ENCODE peak calls at places on chromosomes 4 and X, in nine cellular contexts. One of them, this sample, is unnamed.

GRCh38 chr4:120923201-120923522 is 636 bp upstream of the PRDM5 start:
- DNase-seq in dermis microvascular lymphatic vessel endothelial cell: no peak
- DNase-seq in ovary: no peak
- DNase-seq in AG08395: no peak
- DNase-seq in CD4-positive, alpha-beta T cell: no peak
- DNase-seq in astrocyte of the hippocampus: no peak
- DNase-seq in Peyer's patch: no peak
- DNase-seq in OCI-LY7: no peak
- DNase-seq in lower leg skin: no peak
- DNase-seq in this sample: no peak

GRCh38 chr4:6280365-6280996 is 10.8 kb downstream of the WFS1 start:
- DNase-seq in dermis microvascular lymphatic vessel endothelial cell: no peak
- DNase-seq in ovary: peak
- DNase-seq in AG08395: no peak
- DNase-seq in CD4-positive, alpha-beta T cell: no peak
- DNase-seq in astrocyte of the hippocampus: no peak
- DNase-seq in Peyer's patch: no peak
- DNase-seq in OCI-LY7: no peak
- DNase-seq in lower leg skin: peak
- DNase-seq in this sample: no peak

GRCh38 chr4:114393295-114394038 is 205.1 kb upstream of the UGT8 start:
- DNase-seq in dermis microvascular lymphatic vessel endothelial cell: no peak
- DNase-seq in ovary: no peak
- DNase-seq in AG08395: no peak
- DNase-seq in CD4-positive, alpha-beta T cell: no peak
- DNase-seq in astrocyte of the hippocampus: peak
- DNase-seq in Peyer's patch: no peak
- DNase-seq in OCI-LY7: no peak
- DNase-seq in lower leg skin: no peak
- DNase-seq in this sample: no peak

GRCh38 chrX:69093960-69094935 is 71.0 kb downstream of the PJA1 start:
- DNase-seq in dermis microvascular lymphatic vessel endothelial cell: peak
- DNase-seq in ovary: no peak
- DNase-seq in AG08395: peak
- DNase-seq in CD4-positive, alpha-beta T cell: no peak
- DNase-seq in astrocyte of the hippocampus: peak
- DNase-seq in Peyer's patch: no peak
- DNase-seq in OCI-LY7: peak
- DNase-seq in lower leg skin: peak
- DNase-seq in this sample: peak

GRCh38 chr4:112938461-112939058 is 110.9 kb upstream of the ANK2 start:
- DNase-seq in dermis microvascular lymphatic vessel endothelial cell: peak
- DNase-seq in ovary: no peak
- DNase-seq in AG08395: peak
- DNase-seq in CD4-positive, alpha-beta T cell: no peak
- DNase-seq in astrocyte of the hippocampus: peak
- DNase-seq in Peyer's patch: no peak
- DNase-seq in OCI-LY7: peak
- DNase-seq in lower leg skin: no peak
- DNase-seq in this sample: no peak

GRCh38 chrX:133415276-133416105 is at the start of gene GPC4:
- DNase-seq in dermis microvascular lymphatic vessel endothelial cell: no peak
- DNase-seq in ovary: peak
- DNase-seq in AG08395: peak
- DNase-seq in CD4-positive, alpha-beta T cell: no peak
- DNase-seq in astrocyte of the hippocampus: peak
- DNase-seq in Peyer's patch: peak
- DNase-seq in OCI-LY7: no peak
- DNase-seq in lower leg skin: peak
- DNase-seq in this sample: peak

GRCh38 chr4:145909331-145909730 is 29.3 kb downstream of the ZNF827 start:
- DNase-seq in dermis microvascular lymphatic vessel endothelial cell: no peak
- DNase-seq in ovary: peak
- DNase-seq in AG08395: no peak
- DNase-seq in CD4-positive, alpha-beta T cell: no peak
- DNase-seq in astrocyte of the hippocampus: no peak
- DNase-seq in Peyer's patch: peak
- DNase-seq in OCI-LY7: peak
- DNase-seq in lower leg skin: peak
- DNase-seq in this sample: no peak

GRCh38 chrX:155864655-155865054 is 16.5 kb upstream of the VAMP7 start:
- DNase-seq in dermis microvascular lymphatic vessel endothelial cell: peak
- DNase-seq in ovary: no peak
- DNase-seq in AG08395: no peak
- DNase-seq in CD4-positive, alpha-beta T cell: no peak
- DNase-seq in astrocyte of the hippocampus: no peak
- DNase-seq in Peyer's patch: no peak
- DNase-seq in OCI-LY7: no peak
- DNase-seq in lower leg skin: no peak
- DNase-seq in this sample: no peak

GRCh38 chrX:47483310-47484268 is 567 bp upstream of the ZNF41 start:
- DNase-seq in dermis microvascular lymphatic vessel endothelial cell: peak
- DNase-seq in ovary: peak
- DNase-seq in AG08395: peak
- DNase-seq in CD4-positive, alpha-beta T cell: no peak
- DNase-seq in astrocyte of the hippocampus: peak
- DNase-seq in Peyer's patch: peak
- DNase-seq in OCI-LY7: no peak
- DNase-seq in lower leg skin: no peak
- DNase-seq in this sample: peak

GRCh38 chr4:182068920-182069319 is 174.3 kb upstream of the TENM3 start:
- DNase-seq in dermis microvascular lymphatic vessel endothelial cell: no peak
- DNase-seq in ovary: no peak
- DNase-seq in AG08395: no peak
- DNase-seq in CD4-positive, alpha-beta T cell: no peak
- DNase-seq in astrocyte of the hippocampus: no peak
- DNase-seq in Peyer's patch: no peak
- DNase-seq in OCI-LY7: no peak
- DNase-seq in lower leg skin: no peak
- DNase-seq in this sample: no peak

GRCh38 chrX:40468033-40468979 is 112.5 kb upstream of the ATP6AP2 start:
- DNase-seq in dermis microvascular lymphatic vessel endothelial cell: peak
- DNase-seq in ovary: no peak
- DNase-seq in AG08395: peak
- DNase-seq in CD4-positive, alpha-beta T cell: no peak
- DNase-seq in astrocyte of the hippocampus: peak
- DNase-seq in Peyer's patch: peak
- DNase-seq in OCI-LY7: peak
- DNase-seq in lower leg skin: peak
- DNase-seq in this sample: peak

GRCh38 chr4:4377683-4378082 is 9.2 kb upstream of the NSG1 start:
- DNase-seq in dermis microvascular lymphatic vessel endothelial cell: no peak
- DNase-seq in ovary: no peak
- DNase-seq in AG08395: no peak
- DNase-seq in CD4-positive, alpha-beta T cell: no peak
- DNase-seq in astrocyte of the hippocampus: no peak
- DNase-seq in Peyer's patch: no peak
- DNase-seq in OCI-LY7: no peak
- DNase-seq in lower leg skin: no peak
- DNase-seq in this sample: peak

GRCh38 chr4:663438-664428 is 10.3 kb downstream of the ATP5ME start:
- DNase-seq in dermis microvascular lymphatic vessel endothelial cell: no peak
- DNase-seq in ovary: peak
- DNase-seq in AG08395: no peak
- DNase-seq in CD4-positive, alpha-beta T cell: peak
- DNase-seq in astrocyte of the hippocampus: peak
- DNase-seq in Peyer's patch: no peak
- DNase-seq in OCI-LY7: no peak
- DNase-seq in lower leg skin: no peak
- DNase-seq in this sample: no peak

GRCh38 chr4:153205028-153205648 is 895 bp downstream of the TRIM2 start:
- DNase-seq in dermis microvascular lymphatic vessel endothelial cell: no peak
- DNase-seq in ovary: no peak
- DNase-seq in AG08395: no peak
- DNase-seq in CD4-positive, alpha-beta T cell: no peak
- DNase-seq in astrocyte of the hippocampus: peak
- DNase-seq in Peyer's patch: peak
- DNase-seq in OCI-LY7: no peak
- DNase-seq in lower leg skin: no peak
- DNase-seq in this sample: no peak

GRCh38 chrX:106178826-106179225 is 10.7 kb downstream of the PWWP3B start:
- DNase-seq in dermis microvascular lymphatic vessel endothelial cell: no peak
- DNase-seq in ovary: no peak
- DNase-seq in AG08395: no peak
- DNase-seq in CD4-positive, alpha-beta T cell: no peak
- DNase-seq in astrocyte of the hippocampus: no peak
- DNase-seq in Peyer's patch: no peak
- DNase-seq in OCI-LY7: no peak
- DNase-seq in lower leg skin: no peak
- DNase-seq in this sample: no peak

GRCh38 chr4:154744341-154744948 is 645 bp downstream of the LRAT start:
- DNase-seq in dermis microvascular lymphatic vessel endothelial cell: no peak
- DNase-seq in ovary: no peak
- DNase-seq in AG08395: no peak
- DNase-seq in CD4-positive, alpha-beta T cell: no peak
- DNase-seq in astrocyte of the hippocampus: no peak
- DNase-seq in Peyer's patch: no peak
- DNase-seq in OCI-LY7: no peak
- DNase-seq in lower leg skin: no peak
- DNase-seq in this sample: no peak

GRCh38 chr4:4387531-4388311 is 819 bp downstream of the NSG1 start:
- DNase-seq in dermis microvascular lymphatic vessel endothelial cell: no peak
- DNase-seq in ovary: peak
- DNase-seq in AG08395: no peak
- DNase-seq in CD4-positive, alpha-beta T cell: no peak
- DNase-seq in astrocyte of the hippocampus: peak
- DNase-seq in Peyer's patch: peak
- DNase-seq in OCI-LY7: peak
- DNase-seq in lower leg skin: no peak
- DNase-seq in this sample: no peak

GRCh38 chr4:26237916-26238315 is 82.9 kb upstream of the RBPJ start:
- DNase-seq in dermis microvascular lymphatic vessel endothelial cell: no peak
- DNase-seq in ovary: no peak
- DNase-seq in AG08395: no peak
- DNase-seq in CD4-positive, alpha-beta T cell: no peak
- DNase-seq in astrocyte of the hippocampus: no peak
- DNase-seq in Peyer's patch: no peak
- DNase-seq in OCI-LY7: no peak
- DNase-seq in lower leg skin: no peak
- DNase-seq in this sample: peak

GRCh38 chr4:168877779-168878491 is 132.1 kb downstream of the CBR4 start:
- DNase-seq in dermis microvascular lymphatic vessel endothelial cell: peak
- DNase-seq in ovary: no peak
- DNase-seq in AG08395: peak
- DNase-seq in CD4-positive, alpha-beta T cell: no peak
- DNase-seq in astrocyte of the hippocampus: no peak
- DNase-seq in Peyer's patch: peak
- DNase-seq in OCI-LY7: no peak
- DNase-seq in lower leg skin: no peak
- DNase-seq in this sample: no peak

GRCh38 chr4:72827968-72828367 is 241.5 kb downstream of the COX18 start:
- DNase-seq in dermis microvascular lymphatic vessel endothelial cell: no peak
- DNase-seq in ovary: no peak
- DNase-seq in AG08395: no peak
- DNase-seq in CD4-positive, alpha-beta T cell: no peak
- DNase-seq in astrocyte of the hippocampus: no peak
- DNase-seq in Peyer's patch: no peak
- DNase-seq in OCI-LY7: no peak
- DNase-seq in lower leg skin: no peak
- DNase-seq in this sample: no peak

GRCh38 chrX:73556159-73556558 is 6.8 kb upstream of the CHIC1 start:
- DNase-seq in dermis microvascular lymphatic vessel endothelial cell: no peak
- DNase-seq in ovary: no peak
- DNase-seq in AG08395: no peak
- DNase-seq in CD4-positive, alpha-beta T cell: no peak
- DNase-seq in astrocyte of the hippocampus: no peak
- DNase-seq in Peyer's patch: no peak
- DNase-seq in OCI-LY7: no peak
- DNase-seq in lower leg skin: no peak
- DNase-seq in this sample: no peak

GRCh38 chr4:110190249-110190648 is 8.2 kb downstream of the ELOVL6 start:
- DNase-seq in dermis microvascular lymphatic vessel endothelial cell: no peak
- DNase-seq in ovary: no peak
- DNase-seq in AG08395: no peak
- DNase-seq in CD4-positive, alpha-beta T cell: no peak
- DNase-seq in astrocyte of the hippocampus: no peak
- DNase-seq in Peyer's patch: no peak
- DNase-seq in OCI-LY7: no peak
- DNase-seq in lower leg skin: no peak
- DNase-seq in this sample: no peak

GRCh38 chrX:40167240-40168182 is 69.8 kb upstream of the BCOR start:
- DNase-seq in dermis microvascular lymphatic vessel endothelial cell: no peak
- DNase-seq in ovary: peak
- DNase-seq in AG08395: no peak
- DNase-seq in CD4-positive, alpha-beta T cell: no peak
- DNase-seq in astrocyte of the hippocampus: peak
- DNase-seq in Peyer's patch: no peak
- DNase-seq in OCI-LY7: peak
- DNase-seq in lower leg skin: no peak
- DNase-seq in this sample: no peak

GRCh38 chr4:98467627-98468072 is 190.8 kb downstream of the TSPAN5 start:
- DNase-seq in dermis microvascular lymphatic vessel endothelial cell: peak
- DNase-seq in ovary: peak
- DNase-seq in AG08395: peak
- DNase-seq in CD4-positive, alpha-beta T cell: peak
- DNase-seq in astrocyte of the hippocampus: peak
- DNase-seq in Peyer's patch: no peak
- DNase-seq in OCI-LY7: peak
- DNase-seq in lower leg skin: peak
- DNase-seq in this sample: peak

GRCh38 chr4:25563071-25563564 is 92.5 kb upstream of the SLC34A2 start:
- DNase-seq in dermis microvascular lymphatic vessel endothelial cell: no peak
- DNase-seq in ovary: no peak
- DNase-seq in AG08395: no peak
- DNase-seq in CD4-positive, alpha-beta T cell: no peak
- DNase-seq in astrocyte of the hippocampus: no peak
- DNase-seq in Peyer's patch: no peak
- DNase-seq in OCI-LY7: no peak
- DNase-seq in lower leg skin: no peak
- DNase-seq in this sample: peak

GRCh38 chr4:54227261-54228063 is 1.6 kb upstream of the PDGFRA start:
- DNase-seq in dermis microvascular lymphatic vessel endothelial cell: peak
- DNase-seq in ovary: peak
- DNase-seq in AG08395: no peak
- DNase-seq in CD4-positive, alpha-beta T cell: no peak
- DNase-seq in astrocyte of the hippocampus: peak
- DNase-seq in Peyer's patch: peak
- DNase-seq in OCI-LY7: no peak
- DNase-seq in lower leg skin: no peak
- DNase-seq in this sample: peak

GRCh38 chr4:114494257-114494803 is 104.3 kb upstream of the UGT8 start:
- DNase-seq in dermis microvascular lymphatic vessel endothelial cell: no peak
- DNase-seq in ovary: no peak
- DNase-seq in AG08395: no peak
- DNase-seq in CD4-positive, alpha-beta T cell: no peak
- DNase-seq in astrocyte of the hippocampus: no peak
- DNase-seq in Peyer's patch: no peak
- DNase-seq in OCI-LY7: no peak
- DNase-seq in lower leg skin: no peak
- DNase-seq in this sample: no peak

GRCh38 chrX:103513476-103514108 is 5.7 kb downstream of the RAB40A start:
- DNase-seq in dermis microvascular lymphatic vessel endothelial cell: no peak
- DNase-seq in ovary: no peak
- DNase-seq in AG08395: no peak
- DNase-seq in CD4-positive, alpha-beta T cell: no peak
- DNase-seq in astrocyte of the hippocampus: no peak
- DNase-seq in Peyer's patch: no peak
- DNase-seq in OCI-LY7: no peak
- DNase-seq in lower leg skin: no peak
- DNase-seq in this sample: no peak

GRCh38 chrX:124018031-124018430 is 56.5 kb downstream of the STAG2 start:
- DNase-seq in dermis microvascular lymphatic vessel endothelial cell: no peak
- DNase-seq in ovary: no peak
- DNase-seq in AG08395: no peak
- DNase-seq in CD4-positive, alpha-beta T cell: no peak
- DNase-seq in astrocyte of the hippocampus: no peak
- DNase-seq in Peyer's patch: no peak
- DNase-seq in OCI-LY7: peak
- DNase-seq in lower leg skin: no peak
- DNase-seq in this sample: no peak

GRCh38 chr4:108001540-108001939 is 11.9 kb downstream of the HADH start:
- DNase-seq in dermis microvascular lymphatic vessel endothelial cell: no peak
- DNase-seq in ovary: no peak
- DNase-seq in AG08395: no peak
- DNase-seq in CD4-positive, alpha-beta T cell: no peak
- DNase-seq in astrocyte of the hippocampus: no peak
- DNase-seq in Peyer's patch: no peak
- DNase-seq in OCI-LY7: no peak
- DNase-seq in lower leg skin: no peak
- DNase-seq in this sample: no peak

GRCh38 chr4:173284463-173284862 is 49.7 kb downstream of the HMGB2 start:
- DNase-seq in dermis microvascular lymphatic vessel endothelial cell: no peak
- DNase-seq in ovary: no peak
- DNase-seq in AG08395: no peak
- DNase-seq in CD4-positive, alpha-beta T cell: no peak
- DNase-seq in astrocyte of the hippocampus: no peak
- DNase-seq in Peyer's patch: no peak
- DNase-seq in OCI-LY7: no peak
- DNase-seq in lower leg skin: no peak
- DNase-seq in this sample: no peak

This sample was measured in SJCRH30.